ENCODE peak calls at places on chromosomes 2 and 18, in nine cellular contexts. One of them, this sample, is unnamed.

GRCh38 chr2:119522561-119523110 is 1.6 kb downstream of the SCTR start:
- DNase-seq in stimulated activated CD8-positive, alpha-beta memory T cell treated with anti-CD3 and anti-CD28 coated beads, Interleukin-4, amount 100 ng/mL, for 4 hours: no peak
- DNase-seq in kidney tubule cell: no peak
- DNase-seq in GM12864: no peak
- DNase-seq in GM12892: no peak
- DNase-seq in OCI-LY7: no peak
- DNase-seq in activated T-cell treated with anti-CD3 and anti-CD28 coated beads for 24 hours: no peak
- DNase-seq in Kasumi-1: no peak
- DNase-seq in left cardiac atrium: no peak
- DNase-seq in this sample: no peak

GRCh38 chr2:25885933-25886332 is 7.6 kb upstream of the ASXL2 start:
- DNase-seq in stimulated activated CD8-positive, alpha-beta memory T cell treated with anti-CD3 and anti-CD28 coated beads, Interleukin-4, amount 100 ng/mL, for 4 hours: no peak
- DNase-seq in kidney tubule cell: peak
- DNase-seq in GM12864: no peak
- DNase-seq in GM12892: no peak
- DNase-seq in OCI-LY7: no peak
- DNase-seq in activated T-cell treated with anti-CD3 and anti-CD28 coated beads for 24 hours: no peak
- DNase-seq in Kasumi-1: no peak
- DNase-seq in left cardiac atrium: no peak
- DNase-seq in this sample: no peak

GRCh38 chr18:1797265-1797664 is 774.0 kb downstream of the METTL4 start:
- DNase-seq in stimulated activated CD8-positive, alpha-beta memory T cell treated with anti-CD3 and anti-CD28 coated beads, Interleukin-4, amount 100 ng/mL, for 4 hours: no peak
- DNase-seq in kidney tubule cell: no peak
- DNase-seq in GM12864: no peak
- DNase-seq in GM12892: no peak
- DNase-seq in OCI-LY7: no peak
- DNase-seq in activated T-cell treated with anti-CD3 and anti-CD28 coated beads for 24 hours: no peak
- DNase-seq in Kasumi-1: no peak
- DNase-seq in left cardiac atrium: no peak
- DNase-seq in this sample: no peak

GRCh38 chr2:28624798-28625701 is 126.6 kb upstream of the PPP1CB start:
- DNase-seq in stimulated activated CD8-positive, alpha-beta memory T cell treated with anti-CD3 and anti-CD28 coated beads, Interleukin-4, amount 100 ng/mL, for 4 hours: peak
- DNase-seq in kidney tubule cell: peak
- DNase-seq in GM12864: no peak
- DNase-seq in GM12892: peak
- DNase-seq in OCI-LY7: no peak
- DNase-seq in activated T-cell treated with anti-CD3 and anti-CD28 coated beads for 24 hours: peak
- DNase-seq in Kasumi-1: peak
- DNase-seq in left cardiac atrium: peak
- DNase-seq in this sample: peak

GRCh38 chr18:32301976-32302743 is 112.3 kb downstream of the MEP1B start:
- DNase-seq in stimulated activated CD8-positive, alpha-beta memory T cell treated with anti-CD3 and anti-CD28 coated beads, Interleukin-4, amount 100 ng/mL, for 4 hours: no peak
- DNase-seq in kidney tubule cell: peak
- DNase-seq in GM12864: no peak
- DNase-seq in GM12892: no peak
- DNase-seq in OCI-LY7: no peak
- DNase-seq in activated T-cell treated with anti-CD3 and anti-CD28 coated beads for 24 hours: no peak
- DNase-seq in Kasumi-1: peak
- DNase-seq in left cardiac atrium: no peak
- DNase-seq in this sample: peak

GRCh38 chr2:211609127-211609526 is 929.5 kb downstream of the ERBB4 start:
- DNase-seq in stimulated activated CD8-positive, alpha-beta memory T cell treated with anti-CD3 and anti-CD28 coated beads, Interleukin-4, amount 100 ng/mL, for 4 hours: no peak
- DNase-seq in kidney tubule cell: no peak
- DNase-seq in GM12864: no peak
- DNase-seq in GM12892: no peak
- DNase-seq in OCI-LY7: no peak
- DNase-seq in activated T-cell treated with anti-CD3 and anti-CD28 coated beads for 24 hours: no peak
- DNase-seq in Kasumi-1: no peak
- DNase-seq in left cardiac atrium: no peak
- DNase-seq in this sample: no peak

GRCh38 chr2:236875906-236876505 is 209.7 kb upstream of the COPS8 start:
- DNase-seq in stimulated activated CD8-positive, alpha-beta memory T cell treated with anti-CD3 and anti-CD28 coated beads, Interleukin-4, amount 100 ng/mL, for 4 hours: no peak
- DNase-seq in kidney tubule cell: no peak
- DNase-seq in GM12864: no peak
- DNase-seq in GM12892: no peak
- DNase-seq in OCI-LY7: no peak
- DNase-seq in activated T-cell treated with anti-CD3 and anti-CD28 coated beads for 24 hours: no peak
- DNase-seq in Kasumi-1: no peak
- DNase-seq in left cardiac atrium: peak
- DNase-seq in this sample: no peak

GRCh38 chr18:22106536-22107292 is 62.7 kb upstream of the GATA6 start:
- DNase-seq in stimulated activated CD8-positive, alpha-beta memory T cell treated with anti-CD3 and anti-CD28 coated beads, Interleukin-4, amount 100 ng/mL, for 4 hours: no peak
- DNase-seq in kidney tubule cell: peak
- DNase-seq in GM12864: no peak
- DNase-seq in GM12892: no peak
- DNase-seq in OCI-LY7: no peak
- DNase-seq in activated T-cell treated with anti-CD3 and anti-CD28 coated beads for 24 hours: no peak
- DNase-seq in Kasumi-1: no peak
- DNase-seq in left cardiac atrium: no peak
- DNase-seq in this sample: no peak

GRCh38 chr18:59902180-59902992 is 2.6 kb downstream of the PMAIP1 start:
- DNase-seq in stimulated activated CD8-positive, alpha-beta memory T cell treated with anti-CD3 and anti-CD28 coated beads, Interleukin-4, amount 100 ng/mL, for 4 hours: no peak
- DNase-seq in kidney tubule cell: peak
- DNase-seq in GM12864: no peak
- DNase-seq in GM12892: no peak
- DNase-seq in OCI-LY7: peak
- DNase-seq in activated T-cell treated with anti-CD3 and anti-CD28 coated beads for 24 hours: no peak
- DNase-seq in Kasumi-1: no peak
- DNase-seq in left cardiac atrium: no peak
- DNase-seq in this sample: no peak

GRCh38 chr2:3180082-3180908 is 197.3 kb downstream of the EIPR1 start:
- DNase-seq in stimulated activated CD8-positive, alpha-beta memory T cell treated with anti-CD3 and anti-CD28 coated beads, Interleukin-4, amount 100 ng/mL, for 4 hours: no peak
- DNase-seq in kidney tubule cell: no peak
- DNase-seq in GM12864: no peak
- DNase-seq in GM12892: no peak
- DNase-seq in OCI-LY7: no peak
- DNase-seq in activated T-cell treated with anti-CD3 and anti-CD28 coated beads for 24 hours: no peak
- DNase-seq in Kasumi-1: no peak
- DNase-seq in left cardiac atrium: no peak
- DNase-seq in this sample: no peak

GRCh38 chr18:78762753-78763152 is 216.9 kb upstream of the SALL3 start:
- DNase-seq in stimulated activated CD8-positive, alpha-beta memory T cell treated with anti-CD3 and anti-CD28 coated beads, Interleukin-4, amount 100 ng/mL, for 4 hours: no peak
- DNase-seq in kidney tubule cell: no peak
- DNase-seq in GM12864: no peak
- DNase-seq in GM12892: no peak
- DNase-seq in OCI-LY7: no peak
- DNase-seq in activated T-cell treated with anti-CD3 and anti-CD28 coated beads for 24 hours: no peak
- DNase-seq in Kasumi-1: no peak
- DNase-seq in left cardiac atrium: no peak
- DNase-seq in this sample: no peak

GRCh38 chr2:120865656-120866055 is 130.0 kb downstream of the GLI2 start:
- DNase-seq in stimulated activated CD8-positive, alpha-beta memory T cell treated with anti-CD3 and anti-CD28 coated beads, Interleukin-4, amount 100 ng/mL, for 4 hours: no peak
- DNase-seq in kidney tubule cell: no peak
- DNase-seq in GM12864: no peak
- DNase-seq in GM12892: no peak
- DNase-seq in OCI-LY7: no peak
- DNase-seq in activated T-cell treated with anti-CD3 and anti-CD28 coated beads for 24 hours: no peak
- DNase-seq in Kasumi-1: no peak
- DNase-seq in left cardiac atrium: no peak
- DNase-seq in this sample: no peak

GRCh38 chr2:86223098-86223681 is 23.9 kb downstream of the MRPL35 start:
- DNase-seq in stimulated activated CD8-positive, alpha-beta memory T cell treated with anti-CD3 and anti-CD28 coated beads, Interleukin-4, amount 100 ng/mL, for 4 hours: no peak
- DNase-seq in kidney tubule cell: no peak
- DNase-seq in GM12864: no peak
- DNase-seq in GM12892: no peak
- DNase-seq in OCI-LY7: no peak
- DNase-seq in activated T-cell treated with anti-CD3 and anti-CD28 coated beads for 24 hours: no peak
- DNase-seq in Kasumi-1: peak
- DNase-seq in left cardiac atrium: peak
- DNase-seq in this sample: no peak

GRCh38 chr2:38269421-38269820 is 107.7 kb downstream of the ATL2 start:
- DNase-seq in stimulated activated CD8-positive, alpha-beta memory T cell treated with anti-CD3 and anti-CD28 coated beads, Interleukin-4, amount 100 ng/mL, for 4 hours: no peak
- DNase-seq in kidney tubule cell: no peak
- DNase-seq in GM12864: no peak
- DNase-seq in GM12892: no peak
- DNase-seq in OCI-LY7: no peak
- DNase-seq in activated T-cell treated with anti-CD3 and anti-CD28 coated beads for 24 hours: no peak
- DNase-seq in Kasumi-1: no peak
- DNase-seq in left cardiac atrium: no peak
- DNase-seq in this sample: no peak

GRCh38 chr2:60567919-60568874 is 14.7 kb upstream of the BCL11A start:
- DNase-seq in stimulated activated CD8-positive, alpha-beta memory T cell treated with anti-CD3 and anti-CD28 coated beads, Interleukin-4, amount 100 ng/mL, for 4 hours: no peak
- DNase-seq in kidney tubule cell: no peak
- DNase-seq in GM12864: no peak
- DNase-seq in GM12892: no peak
- DNase-seq in OCI-LY7: no peak
- DNase-seq in activated T-cell treated with anti-CD3 and anti-CD28 coated beads for 24 hours: no peak
- DNase-seq in Kasumi-1: no peak
- DNase-seq in left cardiac atrium: no peak
- DNase-seq in this sample: no peak

GRCh38 chr2:205712983-205713531 is 30.8 kb downstream of the NRP2 start:
- DNase-seq in stimulated activated CD8-positive, alpha-beta memory T cell treated with anti-CD3 and anti-CD28 coated beads, Interleukin-4, amount 100 ng/mL, for 4 hours: no peak
- DNase-seq in kidney tubule cell: peak
- DNase-seq in GM12864: no peak
- DNase-seq in GM12892: no peak
- DNase-seq in OCI-LY7: no peak
- DNase-seq in activated T-cell treated with anti-CD3 and anti-CD28 coated beads for 24 hours: no peak
- DNase-seq in Kasumi-1: no peak
- DNase-seq in left cardiac atrium: no peak
- DNase-seq in this sample: no peak

GRCh38 chr2:191166756-191167445 is 16.1 kb upstream of the STAT4 start:
- DNase-seq in stimulated activated CD8-positive, alpha-beta memory T cell treated with anti-CD3 and anti-CD28 coated beads, Interleukin-4, amount 100 ng/mL, for 4 hours: no peak
- DNase-seq in kidney tubule cell: no peak
- DNase-seq in GM12864: no peak
- DNase-seq in GM12892: no peak
- DNase-seq in OCI-LY7: no peak
- DNase-seq in activated T-cell treated with anti-CD3 and anti-CD28 coated beads for 24 hours: no peak
- DNase-seq in Kasumi-1: no peak
- DNase-seq in left cardiac atrium: no peak
- DNase-seq in this sample: no peak

GRCh38 chr2:221484761-221485499 is 87.2 kb downstream of the EPHA4 start:
- DNase-seq in stimulated activated CD8-positive, alpha-beta memory T cell treated with anti-CD3 and anti-CD28 coated beads, Interleukin-4, amount 100 ng/mL, for 4 hours: no peak
- DNase-seq in kidney tubule cell: no peak
- DNase-seq in GM12864: no peak
- DNase-seq in GM12892: no peak
- DNase-seq in OCI-LY7: no peak
- DNase-seq in activated T-cell treated with anti-CD3 and anti-CD28 coated beads for 24 hours: no peak
- DNase-seq in Kasumi-1: no peak
- DNase-seq in left cardiac atrium: no peak
- DNase-seq in this sample: no peak

GRCh38 chr2:182916417-182916816 is 50.0 kb upstream of the FRZB start:
- DNase-seq in stimulated activated CD8-positive, alpha-beta memory T cell treated with anti-CD3 and anti-CD28 coated beads, Interleukin-4, amount 100 ng/mL, for 4 hours: no peak
- DNase-seq in kidney tubule cell: no peak
- DNase-seq in GM12864: no peak
- DNase-seq in GM12892: no peak
- DNase-seq in OCI-LY7: no peak
- DNase-seq in activated T-cell treated with anti-CD3 and anti-CD28 coated beads for 24 hours: no peak
- DNase-seq in Kasumi-1: no peak
- DNase-seq in left cardiac atrium: no peak
- DNase-seq in this sample: no peak

GRCh38 chr2:46487667-46488333 is 8.4 kb downstream of the TMEM247 start:
- DNase-seq in stimulated activated CD8-positive, alpha-beta memory T cell treated with anti-CD3 and anti-CD28 coated beads, Interleukin-4, amount 100 ng/mL, for 4 hours: no peak
- DNase-seq in kidney tubule cell: peak
- DNase-seq in GM12864: no peak
- DNase-seq in GM12892: no peak
- DNase-seq in OCI-LY7: no peak
- DNase-seq in activated T-cell treated with anti-CD3 and anti-CD28 coated beads for 24 hours: no peak
- DNase-seq in Kasumi-1: no peak
- DNase-seq in left cardiac atrium: peak
- DNase-seq in this sample: no peak

GRCh38 chr18:55095579-55095978 is 136.3 kb upstream of the CCDC68 start:
- DNase-seq in stimulated activated CD8-positive, alpha-beta memory T cell treated with anti-CD3 and anti-CD28 coated beads, Interleukin-4, amount 100 ng/mL, for 4 hours: no peak
- DNase-seq in kidney tubule cell: no peak
- DNase-seq in GM12864: no peak
- DNase-seq in GM12892: no peak
- DNase-seq in OCI-LY7: no peak
- DNase-seq in activated T-cell treated with anti-CD3 and anti-CD28 coated beads for 24 hours: no peak
- DNase-seq in Kasumi-1: no peak
- DNase-seq in left cardiac atrium: no peak
- DNase-seq in this sample: no peak

GRCh38 chr18:79630266-79631095 is 49.1 kb upstream of the CTDP1 start:
- DNase-seq in stimulated activated CD8-positive, alpha-beta memory T cell treated with anti-CD3 and anti-CD28 coated beads, Interleukin-4, amount 100 ng/mL, for 4 hours: no peak
- DNase-seq in kidney tubule cell: no peak
- DNase-seq in GM12864: no peak
- DNase-seq in GM12892: no peak
- DNase-seq in OCI-LY7: no peak
- DNase-seq in activated T-cell treated with anti-CD3 and anti-CD28 coated beads for 24 hours: no peak
- DNase-seq in Kasumi-1: no peak
- DNase-seq in left cardiac atrium: no peak
- DNase-seq in this sample: no peak

GRCh38 chr2:195202163-195202845 is 454.7 kb upstream of the SLC39A10 start:
- DNase-seq in stimulated activated CD8-positive, alpha-beta memory T cell treated with anti-CD3 and anti-CD28 coated beads, Interleukin-4, amount 100 ng/mL, for 4 hours: no peak
- DNase-seq in kidney tubule cell: peak
- DNase-seq in GM12864: no peak
- DNase-seq in GM12892: no peak
- DNase-seq in OCI-LY7: no peak
- DNase-seq in activated T-cell treated with anti-CD3 and anti-CD28 coated beads for 24 hours: no peak
- DNase-seq in Kasumi-1: peak
- DNase-seq in left cardiac atrium: no peak
- DNase-seq in this sample: no peak

GRCh38 chr2:219298759-219299371 is 10.3 kb downstream of the PTPRN start:
- DNase-seq in stimulated activated CD8-positive, alpha-beta memory T cell treated with anti-CD3 and anti-CD28 coated beads, Interleukin-4, amount 100 ng/mL, for 4 hours: peak
- DNase-seq in kidney tubule cell: peak
- DNase-seq in GM12864: no peak
- DNase-seq in GM12892: peak
- DNase-seq in OCI-LY7: peak
- DNase-seq in activated T-cell treated with anti-CD3 and anti-CD28 coated beads for 24 hours: peak
- DNase-seq in Kasumi-1: peak
- DNase-seq in left cardiac atrium: peak
- DNase-seq in this sample: peak

GRCh38 chr2:144456680-144457079 is 63.2 kb downstream of the ZEB2 start:
- DNase-seq in stimulated activated CD8-positive, alpha-beta memory T cell treated with anti-CD3 and anti-CD28 coated beads, Interleukin-4, amount 100 ng/mL, for 4 hours: no peak
- DNase-seq in kidney tubule cell: peak
- DNase-seq in GM12864: no peak
- DNase-seq in GM12892: no peak
- DNase-seq in OCI-LY7: no peak
- DNase-seq in activated T-cell treated with anti-CD3 and anti-CD28 coated beads for 24 hours: no peak
- DNase-seq in Kasumi-1: peak
- DNase-seq in left cardiac atrium: peak
- DNase-seq in this sample: no peak

GRCh38 chr2:226691265-226691664 is 108.4 kb downstream of the IRS1 start:
- DNase-seq in stimulated activated CD8-positive, alpha-beta memory T cell treated with anti-CD3 and anti-CD28 coated beads, Interleukin-4, amount 100 ng/mL, for 4 hours: no peak
- DNase-seq in kidney tubule cell: peak
- DNase-seq in GM12864: no peak
- DNase-seq in GM12892: no peak
- DNase-seq in OCI-LY7: no peak
- DNase-seq in activated T-cell treated with anti-CD3 and anti-CD28 coated beads for 24 hours: no peak
- DNase-seq in Kasumi-1: no peak
- DNase-seq in left cardiac atrium: no peak
- DNase-seq in this sample: no peak

GRCh38 chr18:67154979-67155378 is 361.5 kb downstream of the DSEL start:
- DNase-seq in stimulated activated CD8-positive, alpha-beta memory T cell treated with anti-CD3 and anti-CD28 coated beads, Interleukin-4, amount 100 ng/mL, for 4 hours: no peak
- DNase-seq in kidney tubule cell: peak
- DNase-seq in GM12864: no peak
- DNase-seq in GM12892: no peak
- DNase-seq in OCI-LY7: no peak
- DNase-seq in activated T-cell treated with anti-CD3 and anti-CD28 coated beads for 24 hours: no peak
- DNase-seq in Kasumi-1: no peak
- DNase-seq in left cardiac atrium: no peak
- DNase-seq in this sample: no peak

GRCh38 chr2:9178110-9178904 is 28.3 kb upstream of the ASAP2 start:
- DNase-seq in stimulated activated CD8-positive, alpha-beta memory T cell treated with anti-CD3 and anti-CD28 coated beads, Interleukin-4, amount 100 ng/mL, for 4 hours: no peak
- DNase-seq in kidney tubule cell: peak
- DNase-seq in GM12864: no peak
- DNase-seq in GM12892: no peak
- DNase-seq in OCI-LY7: peak
- DNase-seq in activated T-cell treated with anti-CD3 and anti-CD28 coated beads for 24 hours: no peak
- DNase-seq in Kasumi-1: no peak
- DNase-seq in left cardiac atrium: no peak
- DNase-seq in this sample: no peak

This sample was measured in GM12891.